ENCODE peak calls at places on chromosomes 6 and 20, in eight cellular contexts. L, N, F, A, E, J, H and W are unnamed samples. For H3K4me1, the result is how much of the 10 kb centered on the place peaks cover.

GRCh38 chr6:35406666-35407065 is 45.5 kb upstream of the FANCE start:
- DNase-seq in H (no peak), L (no peak), J (no peak), F (no peak), N (no peak), A (no peak), E (no peak), W (no peak)

GRCh38 chr20:58870293-58871014 is 17.9 kb downstream of the GNAS start:
- DNase-seq in A (peak), J (peak), E (peak), N (peak), F (peak), H (peak), L (peak), W (peak)

GRCh38 chr6:9131616-9132015 is 696.3 kb upstream of the SLC35B3 start:
- DNase-seq in A (no peak), L (peak), H (peak), E (no peak), F (peak), J (no peak), N (no peak), W (no peak)

GRCh38 chr6:113361014-113361645 is 496.0 kb upstream of the MARCKS start:
- DNase-seq in J (no peak), H (no peak), N (no peak), A (peak), F (no peak), L (no peak), E (peak), W (no peak)

GRCh38 chr6:79670789-79671188 is 39.7 kb downstream of the SH3BGRL2 start:
- DNase-seq in L (no peak), A (no peak), J (no peak), F (no peak), N (peak), H (no peak), E (no peak), W (no peak)

GRCh38 chr20:31751126-31751525 is 12.0 kb downstream of the TPX2 start:
- DNase-seq in E (no peak), A (no peak), J (no peak), L (no peak), H (no peak), F (no peak), N (no peak), W (no peak)

GRCh38 chr20:42902519-42902908 is 287.2 kb downstream of the PTPRT start:
- DNase-seq in N (no peak), H (no peak), J (no peak), L (no peak), A (no peak), E (no peak), F (no peak), W (no peak)

GRCh38 chr20:48738399-48739304 is 89.1 kb downstream of the PREX1 start:
- DNase-seq in L (peak), F (no peak), J (no peak), H (no peak), A (peak), N (no peak), E (no peak), W (no peak)

GRCh38 chr6:145544031-145544430 is 191.3 kb downstream of the EPM2A start:
- DNase-seq in J (no peak), N (no peak), H (no peak), E (peak), L (peak), F (no peak), A (no peak), W (no peak)

GRCh38 chr20:61126369-61127195 is 125.5 kb upstream of the CDH4 start:
- DNase-seq in H (no peak), E (no peak), F (no peak), A (no peak), N (no peak), L (no peak), J (no peak), W (no peak)

GRCh38 chr6:138809677-138810076 is 13.8 kb downstream of the ECT2L start:
- DNase-seq in N (no peak), H (no peak), F (no peak), L (no peak), J (no peak), A (no peak), E (no peak), W (no peak)

GRCh38 chr20:57361517-57361916 is 10.5 kb downstream of the RAE1 start:
- DNase-seq in F (no peak), E (no peak), N (peak), J (no peak), L (no peak), A (no peak), H (no peak), W (no peak)

GRCh38 chr6:47766445-47766844 is 15.4 kb upstream of the OPN5 start:
- DNase-seq in N (no peak), E (no peak), J (no peak), H (no peak), L (no peak), F (no peak), A (no peak), W (no peak)

GRCh38 chr20:38152175-38153010 is 12.7 kb downstream of the TGM2 start:
- DNase-seq in J (no peak), N (no peak), E (peak), A (peak), F (peak), H (peak), L (peak), W (peak)

GRCh38 chr6:28922841-28923317 is 906 bp downstream of the TRIM27 start:
- DNase-seq in J (peak), L (peak), E (peak), H (peak), N (peak), A (no peak), F (peak), W (peak)

GRCh38 chr6:82569022-82569421 is 205.4 kb downstream of the TPBG start:
- DNase-seq in J (no peak), F (no peak), H (no peak), E (no peak), L (no peak), A (no peak), N (no peak), W (no peak)

GRCh38 chr6:37418727-37419126 is 14.3 kb upstream of the CMTR1 start:
- DNase-seq in E (no peak), H (no peak), L (peak), F (no peak), N (no peak), A (no peak), J (no peak), W (no peak)

GRCh38 chr6:167758309-167759023 is 68.2 kb upstream of the AFDN start:
- DNase-seq in A (no peak), N (no peak), J (no peak), F (no peak), L (no peak), H (no peak), E (no peak), W (no peak)

GRCh38 chr6:168852336-168852884 is 401.2 kb downstream of the THBS2 start:
- DNase-seq in A (no peak), H (no peak), L (no peak), J (no peak), F (no peak), E (no peak), N (no peak), W (no peak)

GRCh38 chr6:157248264-157248663 is 75.1 kb downstream of the TMEM242 start:
- DNase-seq in E (no peak), H (no peak), N (no peak), F (no peak), J (no peak), L (no peak), A (no peak), W (no peak)

GRCh38 chr20:63216849-63217471 is 1.0 kb upstream of the YTHDF1 start:
- DNase-seq in J (no peak), H (peak), F (no peak), N (no peak), E (no peak), L (no peak), A (no peak), W (no peak)

GRCh38 chr20:50719328-50719727 is 12.1 kb upstream of the PARD6B start:
- DNase-seq in H (no peak), J (no peak), E (no peak), A (no peak), N (no peak), F (no peak), L (no peak), W (no peak)

GRCh38 chr6:86010915-86011786 is 368.5 kb upstream of the SYNCRIP start:
- DNase-seq in J (no peak), H (no peak), N (no peak), A (no peak), E (no peak), F (peak), L (peak), W (no peak)

GRCh38 chr20:10449270-10449669 is 14.2 kb downstream of the SLX4IP start:
- DNase-seq in L (no peak), N (no peak), H (no peak), A (no peak), F (no peak), J (no peak), E (no peak), W (no peak)

GRCh38 chr20:9293145-9293544 is 221.2 kb upstream of the LAMP5 start:
- DNase-seq in J (no peak), H (no peak), N (no peak), A (no peak), F (no peak), E (no peak), L (no peak), W (no peak)

GRCh38 chr6:133265066-133265465 is 23.9 kb downstream of the EYA4 start:
- DNase-seq in A (no peak), H (no peak), L (no peak), N (no peak), J (no peak), E (no peak), F (no peak), W (no peak)

GRCh38 chr6:32092760-32093497 is 16.2 kb downstream of the TNXB start:
- DNase-seq in L (peak), J (no peak), F (no peak), A (no peak), H (peak), N (no peak), E (peak), W (no peak)

GRCh38 chr6:163405412-163406309 is 8.9 kb upstream of the QKI start:
- DNase-seq in J (no peak), H (peak), F (peak), L (peak), E (no peak), A (peak), N (no peak), W (peak)

GRCh38 chr6:15937582-15937981 is 191.3 kb upstream of the MYLIP start:
- DNase-seq in A (no peak), N (no peak), H (no peak), L (no peak), F (no peak), J (no peak), E (no peak), W (no peak)

GRCh38 chr6:157374889-157375443 is 6.0 kb upstream of the ZDHHC14 start:
- DNase-seq in L (no peak), F (no peak), J (no peak), H (no peak), N (peak), E (no peak), A (no peak), W (no peak)

GRCh38 chr6:6591778-6592388 is 3.4 kb downstream of the LY86 start:
- DNase-seq in L (no peak), E (no peak), H (no peak), J (no peak), F (peak), A (no peak), N (no peak), W (peak)

GRCh38 chr6:84329077-84329476 is 101.6 kb upstream of the CEP162 start:
- DNase-seq in F (no peak), A (no peak), J (no peak), N (peak), E (no peak), L (no peak), H (no peak), W (no peak)

GRCh38 chr6:2103644-2104523 is 141.5 kb downstream of the GMDS start:
- DNase-seq in N (peak), F (no peak), H (no peak), L (peak), A (peak), J (no peak), E (peak), W (no peak)

GRCh38 chr6:63352587-63353281 is 33.0 kb upstream of the LGSN start:
- DNase-seq in L (peak), N (peak), H (no peak), F (peak), A (peak), E (peak), J (no peak), W (peak)

GRCh38 chr20:23126281-23127061 is 40.3 kb upstream of the CD93 start:
- DNase-seq in H (no peak), F (no peak), L (no peak), A (no peak), J (no peak), N (no peak), E (no peak), W (no peak)

GRCh38 chr20:23125625-23126191 is 39.6 kb upstream of the CD93 start:
- DNase-seq in N (no peak), L (peak), H (no peak), F (peak), A (no peak), J (no peak), E (no peak), W (no peak)

GRCh38 chr20:23122959-23123655 is 37.0 kb upstream of the CD93 start:
- DNase-seq in A (no peak), N (no peak), J (no peak), L (no peak), E (no peak), H (no peak), F (no peak), W (no peak)

GRCh38 chr20:23123886-23124285 is 37.8 kb upstream of the CD93 start:
- DNase-seq in E (no peak), H (no peak), N (no peak), A (no peak), L (no peak), F (no peak), J (no peak), W (no peak)

GRCh38 chr20:23125159-23125558 is 39.0 kb upstream of the CD93 start:
- DNase-seq in N (no peak), A (no peak), F (no peak), H (no peak), L (no peak), E (no peak), J (no peak), W (no peak)
- H3K4me1 ChIP-seq in N (under half), A (under half), F (under half), H (under half), L (under half), E (under half), J (under half), W (under half)

GRCh38 chr6:88368071-88368787 is 202.1 kb upstream of the CNR1 start:
- DNase-seq in E (peak), L (no peak), N (no peak), A (no peak), F (no peak), J (no peak), H (no peak), W (no peak)
- H3K4me1 ChIP-seq in E (under half), L (under half), N (under half), A (under half), F (under half), J (under half), H (under half), W (under half)

GRCh38 chr6:33206027-33206863 is 1.8 kb downstream of the HSD17B8 start:
- DNase-seq in N (no peak), L (no peak), E (no peak), H (no peak), F (no peak), A (no peak), J (no peak), W (no peak)

GRCh38 chr6:33209856-33210255 is 1.6 kb downstream of the RING1 start:
- DNase-seq in J (no peak), H (no peak), A (no peak), F (no peak), N (no peak), E (no peak), L (no peak), W (no peak)

GRCh38 chr6:33206864-33207568 is 1.3 kb upstream of the RING1 start:
- DNase-seq in J (no peak), F (no peak), A (no peak), E (no peak), N (peak), H (peak), L (peak), W (no peak)

GRCh38 chr6:33207569-33208088 is 671 bp upstream of the RING1 start:
- DNase-seq in F (peak), E (peak), N (no peak), H (peak), A (no peak), J (no peak), L (peak), W (peak)

DNA sequence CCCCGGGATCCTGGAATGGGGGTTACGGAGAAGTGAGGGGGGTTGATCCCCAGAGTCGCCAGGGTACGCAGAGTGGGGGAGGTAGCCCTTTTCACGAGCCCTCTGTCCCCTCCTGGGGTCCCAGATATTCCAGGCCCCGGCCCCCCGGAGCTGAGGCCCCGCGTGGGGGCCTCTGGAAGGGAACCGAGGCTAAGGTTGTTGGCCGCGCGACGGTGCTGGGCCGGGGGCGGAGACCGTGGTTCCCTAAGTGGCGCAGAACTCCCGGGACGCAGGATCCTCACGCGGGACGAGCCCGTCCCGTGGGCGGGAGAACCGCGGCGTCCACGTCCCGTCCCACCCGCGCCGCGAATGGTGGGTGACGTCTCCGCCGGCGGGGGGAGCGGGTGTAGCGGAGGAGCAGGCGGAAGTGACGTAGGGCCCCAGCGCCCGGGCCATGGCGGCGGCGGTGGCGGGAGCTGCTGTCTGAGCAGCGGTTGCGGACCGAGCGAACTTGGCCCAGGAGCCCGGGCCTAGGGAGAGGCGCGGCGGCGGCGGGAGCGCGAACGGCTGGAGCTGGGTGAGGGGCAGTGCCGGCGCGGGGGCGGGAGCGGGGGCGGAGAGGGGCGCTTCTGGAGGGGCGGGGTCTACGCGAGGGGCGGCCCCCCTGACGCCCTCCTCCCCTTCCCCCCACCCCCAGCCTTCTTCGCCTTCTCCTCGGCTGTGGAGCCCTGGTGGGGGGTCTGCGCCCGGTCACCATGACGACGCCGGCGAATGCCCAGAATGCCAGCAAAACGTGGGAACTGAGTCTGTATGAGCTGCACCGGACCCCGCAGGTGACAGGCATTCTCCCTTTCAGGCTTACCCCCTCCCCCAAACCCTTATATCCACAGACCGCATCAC is at the start of gene RING1:
- DNase-seq in E (peak), L (peak), A (peak), H (peak), N (peak), F (peak), J (peak), W (peak)
- H3K4me1 ChIP-seq in E (under half), L (under half), A (half or more), H (under half), N (under half), F (under half), J (under half), W (under half)

GRCh38 chr6:14380421-14380820 is 262.8 kb downstream of the CD83 start:
- DNase-seq in H (no peak), J (no peak), N (peak), L (no peak), F (no peak), E (no peak), A (no peak), W (no peak)
- H3K4me1 ChIP-seq in H (under half), J (under half), N (under half), L (under half), F (under half), E (under half), A (under half), W (under half)

GRCh38 chr20:21102691-21103311 is 3.4 kb downstream of the LINC00237 start:
- DNase-seq in J (no peak), A (no peak), H (peak), F (peak), N (peak), E (no peak), L (peak), W (peak)
- H3K4me1 ChIP-seq in J (under half), A (under half), H (under half), F (under half), N (under half), E (under half), L (under half), W (under half)

DNA sequence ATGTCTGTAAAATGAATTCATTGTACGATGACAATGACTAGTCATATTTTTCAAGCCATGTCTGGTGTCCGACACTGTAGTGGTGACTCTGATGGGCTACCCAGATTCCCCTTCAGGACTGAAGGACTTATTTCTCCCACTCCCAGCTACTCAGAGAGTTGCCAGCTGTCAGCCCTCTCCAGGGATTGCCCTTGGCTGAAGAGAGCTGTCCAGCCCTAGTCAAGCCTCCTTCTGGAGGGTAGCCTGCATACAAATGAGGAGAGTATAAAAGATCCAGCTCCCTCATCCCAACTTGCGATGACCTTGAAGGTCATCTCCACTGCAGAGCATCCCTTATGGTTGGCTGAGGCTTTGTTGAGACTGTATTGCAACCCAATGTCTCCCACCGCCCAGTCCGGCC is 29.9 kb downstream of the JPH2 start:
- DNase-seq in F (no peak), L (no peak), H (no peak), A (no peak), J (no peak), N (no peak), E (no peak), W (no peak)
- H3K4me1 ChIP-seq in F (under half), L (under half), H (under half), A (under half), J (under half), N (under half), E (under half), W (half or more)

DNA sequence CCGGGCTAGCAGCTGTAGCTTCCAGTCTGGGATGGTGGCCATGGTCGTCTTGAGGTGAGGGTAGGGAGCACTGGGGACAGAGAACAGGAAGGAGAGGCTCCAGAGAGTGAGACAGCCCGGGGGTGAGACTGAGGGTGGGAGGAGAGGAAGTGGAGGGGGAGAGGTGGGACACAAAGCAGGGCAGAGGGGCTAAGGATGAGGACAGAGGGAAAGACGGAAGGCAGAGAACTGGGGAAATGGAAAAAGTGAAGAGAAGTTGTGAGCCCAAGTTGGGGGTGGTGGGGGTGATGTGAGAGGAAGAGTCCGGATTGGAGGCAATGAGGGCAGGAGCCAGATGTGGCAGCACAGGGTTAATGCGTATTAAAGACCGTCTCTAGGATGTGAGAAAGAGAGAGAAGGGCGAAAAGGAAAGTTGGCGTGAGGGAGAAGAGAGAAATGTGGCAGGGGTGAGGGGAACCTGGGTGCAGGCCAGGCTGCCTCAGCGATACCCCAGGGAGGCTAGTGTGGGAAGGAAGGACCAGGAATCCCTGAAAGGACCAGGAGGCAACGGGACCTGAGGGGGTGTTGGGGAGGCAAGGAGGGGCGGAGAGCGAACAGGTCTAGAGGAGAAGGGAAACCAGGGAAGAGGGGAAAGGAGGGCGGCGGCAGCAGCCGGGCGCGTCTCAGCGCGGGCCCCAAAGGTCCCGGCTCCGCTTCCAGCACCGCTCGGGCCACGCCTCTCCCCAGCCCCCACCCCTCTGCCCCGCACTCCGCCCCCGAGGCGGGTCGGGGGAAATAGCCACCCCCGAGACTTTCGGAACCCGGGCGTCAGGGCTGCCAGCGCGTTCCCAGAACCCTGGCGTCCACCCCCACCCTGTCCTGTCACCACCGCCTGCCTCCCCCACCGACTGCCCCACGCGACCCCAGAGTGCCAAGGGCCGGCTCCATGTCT is at the start of gene PPP1R18:
- DNase-seq in A (no peak), L (peak), J (peak), F (peak), E (peak), N (peak), H (peak), W (peak)
- H3K4me1 ChIP-seq in A (half or more), L (under half), J (under half), F (under half), E (half or more), N (under half), H (under half), W (half or more)